ENCODE peak calls at places on chromosome 11, in seven cellular contexts. E, U, V, G, M, A and S are unnamed samples. For H3K4me1, the result is how much of the 10 kb centered on the place peaks cover.

GRCh38 chr11:1486054-1486825 is at the start of gene MOB2:
- DNase-seq in U (peak), E (peak), A (peak), V (no peak), M (no peak), G (peak), S (peak)

GRCh38 chr11:96215094-96215782 is 127.8 kb downstream of the MAML2 start:
- DNase-seq in V (no peak), A (peak), M (no peak), E (peak), U (no peak), G (no peak), S (peak)

GRCh38 chr11:40293655-40294342 is 1165.7 kb downstream of the LRRC4C start:
- DNase-seq in A (no peak), M (peak), G (peak), U (peak), V (peak), E (peak), S (peak)

GRCh38 chr11:38990139-38990538 is 2392.1 kb upstream of the RAG2 start:
- DNase-seq in G (no peak), A (no peak), E (no peak), V (no peak), M (no peak), U (no peak), S (peak)

GRCh38 chr11:101439488-101439887 is 144.3 kb downstream of the TRPC6 start:
- DNase-seq in G (no peak), M (no peak), U (no peak), A (no peak), E (no peak), V (no peak), S (no peak)

GRCh38 chr11:34679681-34680080 is 58.8 kb downstream of the EHF start:
- DNase-seq in G (no peak), V (no peak), E (no peak), U (no peak), M (no peak), A (no peak), S (no peak)

GRCh38 chr11:88631497-88631896 is 294.0 kb upstream of the CTSC start:
- DNase-seq in V (peak), G (no peak), A (no peak), U (no peak), M (no peak), E (no peak), S (no peak)

GRCh38 chr11:35615911-35616900 is 2.1 kb upstream of the FJX1 start:
- DNase-seq in M (no peak), E (no peak), A (no peak), G (no peak), U (no peak), V (peak), S (peak)

GRCh38 chr11:15991174-15991655 is 365.1 kb downstream of the SOX6 start:
- DNase-seq in G (no peak), E (no peak), U (no peak), A (no peak), M (no peak), V (no peak), S (no peak)

GRCh38 chr11:76801205-76801604 is 18.0 kb downstream of the TSKU start:
- DNase-seq in G (no peak), U (no peak), V (no peak), E (no peak), M (no peak), A (no peak), S (no peak)

GRCh38 chr11:76799061-76799804 is 16.1 kb downstream of the TSKU start:
- DNase-seq in A (peak), G (peak), M (peak), E (peak), V (no peak), U (peak), S (peak)

GRCh38 chr11:76802151-76802550 is 19.0 kb downstream of the TSKU start:
- DNase-seq in G (no peak), V (no peak), U (no peak), E (no peak), A (no peak), M (no peak), S (no peak)

GRCh38 chr11:76801736-76802135 is 18.6 kb downstream of the TSKU start:
- DNase-seq in U (no peak), E (no peak), G (no peak), A (no peak), M (no peak), V (no peak), S (no peak)

GRCh38 chr11:76800466-76801200 is 17.5 kb downstream of the TSKU start:
- DNase-seq in U (no peak), V (no peak), A (no peak), M (no peak), E (no peak), G (no peak), S (peak)
- H3K4me1 ChIP-seq in U (under half), V (under half), A (half or more), M (under half), E (under half), G (under half), S (under half)

GRCh38 chr11:68341557-68342458 is 29.4 kb downstream of the LRP5 start:
- DNase-seq in V (no peak), U (no peak), M (no peak), G (no peak), A (no peak), E (no peak), S (no peak)
- H3K4me1 ChIP-seq in V (under half), U (half or more), M (half or more), G (half or more), A (half or more), E (half or more), S (under half)

DNA sequence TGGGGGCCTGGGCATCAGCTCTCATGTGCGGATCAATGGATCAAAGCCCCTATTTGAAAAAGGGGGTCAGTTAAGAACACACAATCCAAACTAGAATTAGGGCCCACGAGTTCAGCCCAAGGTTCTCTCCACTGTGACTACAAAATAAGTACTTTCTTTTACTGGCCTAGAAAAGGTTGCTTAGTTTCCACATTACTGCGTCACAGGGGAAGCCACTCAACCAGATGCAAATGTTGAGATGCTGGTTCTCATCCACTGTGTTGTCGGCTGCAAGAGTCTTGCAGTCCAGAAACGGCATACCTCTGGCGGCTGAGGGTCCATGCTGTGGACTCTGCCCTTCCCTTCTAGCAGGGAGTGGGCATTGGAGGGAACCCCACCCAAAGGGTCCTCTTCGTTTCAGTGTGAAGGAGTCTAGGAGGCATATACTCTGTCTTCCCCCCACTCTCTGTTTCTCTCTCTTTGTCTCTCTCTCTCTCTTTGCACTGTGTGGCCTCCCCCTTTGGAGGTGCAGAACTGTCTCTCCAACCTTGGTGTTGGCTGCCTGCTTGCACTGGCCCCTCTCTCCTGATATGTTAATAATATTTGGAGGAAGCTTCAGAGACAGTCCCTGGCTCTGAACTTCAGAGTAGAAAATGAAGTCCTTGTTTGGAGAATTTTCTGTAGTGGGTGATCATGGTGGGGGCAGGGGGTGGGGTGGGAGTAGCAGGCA is 99.1 kb upstream of the NNMT start:
- DNase-seq in M (no peak), G (no peak), V (no peak), E (peak), U (no peak), A (peak), S (no peak)
- H3K4me1 ChIP-seq in M (half or more), G (half or more), V (under half), E (half or more), U (half or more), A (under half), S (under half)

DNA sequence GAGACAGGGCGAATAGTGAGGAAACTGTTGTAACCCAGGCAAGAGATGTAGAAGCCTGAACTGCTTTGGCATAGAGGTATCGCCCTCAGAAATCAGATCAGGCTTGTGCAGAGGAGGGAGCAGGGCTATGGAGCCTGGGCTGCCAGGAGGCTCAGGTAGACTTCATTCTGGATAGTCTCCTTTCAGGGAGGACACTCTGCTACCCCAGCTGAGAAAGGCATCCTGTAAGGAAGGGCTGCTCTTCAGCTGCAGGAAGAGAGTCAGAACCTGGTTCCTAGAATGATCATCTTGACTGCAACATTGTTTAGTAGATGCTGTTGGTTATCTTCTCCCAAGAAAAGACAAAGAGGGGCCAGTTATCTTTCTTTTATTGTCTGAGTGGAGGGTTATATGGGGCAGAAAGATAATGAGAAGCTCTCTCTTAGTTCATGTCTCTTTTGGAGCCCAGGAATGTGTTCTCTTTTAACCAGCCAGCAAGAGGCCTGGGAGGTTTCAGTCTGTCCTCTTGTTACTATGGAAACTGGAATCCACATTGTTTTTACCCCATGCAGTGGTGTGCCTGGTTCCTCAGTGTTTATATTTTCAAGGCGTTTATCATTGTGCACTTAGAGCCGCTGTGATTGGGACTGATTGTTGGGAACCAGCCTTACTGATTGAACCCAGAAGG is 95.7 kb downstream of the STIM1 start:
- DNase-seq in M (no peak), U (no peak), G (no peak), V (no peak), A (no peak), E (no peak), S (no peak)
- H3K4me1 ChIP-seq in M (half or more), U (half or more), G (half or more), V (under half), A (under half), E (half or more), S (under half)

GRCh38 chr11:124753207-124753606 is 1.2 kb upstream of the VSIG2 start:
- DNase-seq in G (no peak), E (peak), V (no peak), M (no peak), A (no peak), U (no peak), S (no peak)
- H3K4me1 ChIP-seq in G (under half), E (half or more), V (under half), M (half or more), A (under half), U (half or more), S (under half)

GRCh38 chr11:78929906-78930220 is 355.2 kb upstream of the NARS2 start:
- DNase-seq in M (no peak), A (no peak), U (no peak), E (no peak), V (no peak), G (no peak), S (no peak)
- H3K4me1 ChIP-seq in M (under half), A (under half), U (under half), E (under half), V (under half), G (under half), S (under half)

GRCh38 chr11:67413266-67413797 is 2.1 kb upstream of the CARNS1 start:
- DNase-seq in E (no peak), G (no peak), M (no peak), A (no peak), V (no peak), U (no peak), S (no peak)
- H3K4me1 ChIP-seq in E (half or more), G (under half), M (under half), A (under half), V (under half), U (under half), S (under half)